ENCODE peak calls at places on chromosomes 16 and 17, in five cellular contexts. R is activated T-helper 1 cell treated with anti-CD3 and anti-CD28 coated beads, Interleukin-12 subunit alpha, Interleukin-12 subunit beta, Interleukin-2, Interleukin-4 antibody, amounts not matched to agents 30 ng/mL and 10 ng/mL and 1 ng/mL, durations not matched to agents 14 hours and 24 hours and 36 hours; C is AG09319; Q is RPMI7951; F is tibial nerve. S is an unnamed sample.

GRCh38 chr16:29962344-29962994 is 590 bp downstream of the TMEM219 start:
- DNase-seq in R (no peak), C (no peak), Q (peak), F (peak), S (no peak)

GRCh38 chr17:38916771-38917170 is 8.6 kb upstream of the LASP1NB start:
- DNase-seq in R (no peak), C (no peak), Q (no peak), F (no peak), S (no peak)

GRCh38 chr16:49061315-49061714 is 220.3 kb downstream of the CBLN1 start:
- DNase-seq in R (no peak), C (no peak), Q (no peak), F (no peak), S (no peak)

GRCh38 chr16:19649980-19650379 is 68.0 kb downstream of the KNOP1 start:
- DNase-seq in R (no peak), C (no peak), Q (no peak), F (no peak), S (no peak)

GRCh38 chr16:81315271-81316175 is 761 bp downstream of the GAN start:
- DNase-seq in R (peak), C (no peak), Q (peak), F (peak), S (no peak)

GRCh38 chr17:39717660-39718059 is 12.7 kb downstream of the MIEN1 start:
- DNase-seq in R (no peak), C (no peak), Q (no peak), F (no peak), S (no peak)

GRCh38 chr16:24525970-24526559 is 13.3 kb upstream of the RBBP6 start:
- DNase-seq in R (no peak), C (peak), Q (no peak), F (no peak), S (no peak)

GRCh38 chr17:70168044-70168978 is 1.0 kb upstream of the KCNJ2 start:
- DNase-seq in R (no peak), C (peak), Q (peak), F (peak), S (peak)

GRCh38 chr17:51909971-51910370 is 248.5 kb downstream of the CA10 start:
- DNase-seq in R (no peak), C (no peak), Q (no peak), F (no peak), S (no peak)

GRCh38 chr16:84751947-84752346 is 52.1 kb downstream of the USP10 start:
- DNase-seq in R (no peak), C (no peak), Q (no peak), F (no peak), S (no peak)